ENCODE peak calls at places on chromosome 6, in eight cellular contexts. B is esophagus squamous epithelium, T is sigmoid colon, G is right lobe of liver, R is heart left ventricle, C is stomach, J is IMR-90, S is K562. Z is an unnamed sample.

GRCh38 chr6:38846844-38847243 is 131.7 kb downstream of the DNAH8 start:
- DNase-seq in J (peak; percentile 10), B (no peak), C (no peak), S (no peak), T (no peak), R (no peak), G (no peak), Z (no peak)

GRCh38 chr6:108902389-108902792 is 54.2 kb downstream of the ARMC2 start:
- DNase-seq in S (no peak), B (no peak), J (peak; percentile 52), C (no peak), R (no peak), T (no peak), G (no peak), Z (no peak)

GRCh38 chr6:89414215-89414614 is 2.1 kb upstream of the RRAGD start:
- DNase-seq in B (no peak), R (no peak), S (no peak), J (no peak), G (no peak), C (no peak), T (no peak), Z (no peak)

GRCh38 chr6:44824567-44824966 is 437.1 kb downstream of the CDC5L start:
- DNase-seq in T (no peak), C (no peak), S (no peak), B (no peak), R (no peak), J (no peak), G (no peak), Z (no peak)

GRCh38 chr6:69894578-69895347 is 28.4 kb downstream of the COL19A1 start:
- DNase-seq in S (no peak), R (no peak), C (no peak), B (no peak), J (peak; percentile 53), G (no peak), T (no peak), Z (no peak)

GRCh38 chr6:13760948-13761347 is 49.3 kb upstream of the RANBP9 start:
- DNase-seq in T (peak; percentile 60), G (no peak), J (peak; percentile 21), B (no peak), C (no peak), S (no peak), R (no peak), Z (peak; percentile 15)

GRCh38 chr6:131255434-131255833 is 120.2 kb downstream of the AKAP7 start:
- DNase-seq in B (no peak), T (no peak), C (no peak), G (no peak), J (no peak), S (no peak), R (no peak), Z (no peak)

GRCh38 chr6:6984585-6985366 is 123.0 kb upstream of the RREB1 start:
- DNase-seq in B (no peak), T (no peak), R (no peak), J (no peak), S (no peak), G (no peak), C (no peak), Z (no peak)

GRCh38 chr6:38784506-38785235 is 69.6 kb downstream of the DNAH8 start:
- DNase-seq in S (no peak), C (no peak), B (no peak), R (no peak), G (no peak), T (no peak), J (no peak), Z (no peak)

GRCh38 chr6:45398075-45398817 is 20.5 kb upstream of the SUPT3H start:
- DNase-seq in R (no peak), G (no peak), T (no peak), B (no peak), J (no peak), S (no peak), C (no peak), Z (no peak)

GRCh38 chr6:43634702-43635303 is 837 bp upstream of the MAD2L1BP start:
- DNase-seq in J (no peak), T (no peak), R (no peak), C (no peak), G (peak; percentile 12), S (no peak), B (no peak), Z (no peak)

GRCh38 chr6:119351005-119351394 is 1.4 kb upstream of the MAN1A1 start:
- DNase-seq in T (no peak), J (peak; percentile 63), S (no peak), R (no peak), B (no peak), G (no peak), C (no peak), Z (no peak)

GRCh38 chr6:159716247-159717086 is 10.8 kb upstream of the WTAP start:
- DNase-seq in B (no peak), J (peak; percentile 98), G (no peak), C (no peak), T (peak; percentile 89), S (no peak), R (peak; percentile 59), Z (peak; percentile 88)

GRCh38 chr6:49406241-49406970 is 56.6 kb downstream of the MMUT start:
- DNase-seq in R (no peak), G (no peak), S (no peak), T (no peak), C (no peak), J (no peak), B (no peak), Z (no peak)

GRCh38 chr6:2970034-2970685 is 1.2 kb downstream of the SERPINB6 start:
- DNase-seq in J (peak; percentile 40), S (peak; percentile 49), B (no peak), C (no peak), R (no peak), T (no peak), G (no peak), Z (no peak)

DNA sequence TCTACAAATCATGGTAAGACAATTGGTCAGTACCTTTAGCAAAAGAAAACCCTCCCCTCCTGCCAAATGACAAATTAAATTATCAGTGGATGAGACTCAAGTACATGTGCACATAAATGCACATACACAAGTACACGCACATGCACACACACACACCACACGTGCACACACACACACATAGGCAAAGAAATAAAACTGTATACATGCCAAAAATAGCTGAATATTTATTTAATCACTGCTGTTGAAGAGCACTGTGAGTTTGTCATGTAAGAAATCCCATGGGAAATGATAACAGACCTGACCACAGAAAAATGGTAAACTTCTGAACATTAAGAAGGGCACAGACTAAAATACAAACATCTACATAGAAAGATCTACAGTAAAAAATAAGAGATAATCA is 46.6 kb upstream of the TNFAIP3 start:
- DNase-seq in B (no peak), C (no peak), S (no peak), R (no peak), G (no peak), T (no peak), J (peak; percentile 74), Z (no peak)
- H3K4me1 ChIP-seq in B (peaks cover 7% of the 10 kb centered on the region), C (peaks cover 7% of the 10 kb centered on the region), S (peaks cover 6% of the 10 kb centered on the region), R (peaks cover 9% of the 10 kb centered on the region), G (no peaks in the 10 kb centered on the region), T (peaks cover 59% of the 10 kb centered on the region), J (peaks cover 9% of the 10 kb centered on the region), Z (no peaks in the 10 kb centered on the region)

DNA sequence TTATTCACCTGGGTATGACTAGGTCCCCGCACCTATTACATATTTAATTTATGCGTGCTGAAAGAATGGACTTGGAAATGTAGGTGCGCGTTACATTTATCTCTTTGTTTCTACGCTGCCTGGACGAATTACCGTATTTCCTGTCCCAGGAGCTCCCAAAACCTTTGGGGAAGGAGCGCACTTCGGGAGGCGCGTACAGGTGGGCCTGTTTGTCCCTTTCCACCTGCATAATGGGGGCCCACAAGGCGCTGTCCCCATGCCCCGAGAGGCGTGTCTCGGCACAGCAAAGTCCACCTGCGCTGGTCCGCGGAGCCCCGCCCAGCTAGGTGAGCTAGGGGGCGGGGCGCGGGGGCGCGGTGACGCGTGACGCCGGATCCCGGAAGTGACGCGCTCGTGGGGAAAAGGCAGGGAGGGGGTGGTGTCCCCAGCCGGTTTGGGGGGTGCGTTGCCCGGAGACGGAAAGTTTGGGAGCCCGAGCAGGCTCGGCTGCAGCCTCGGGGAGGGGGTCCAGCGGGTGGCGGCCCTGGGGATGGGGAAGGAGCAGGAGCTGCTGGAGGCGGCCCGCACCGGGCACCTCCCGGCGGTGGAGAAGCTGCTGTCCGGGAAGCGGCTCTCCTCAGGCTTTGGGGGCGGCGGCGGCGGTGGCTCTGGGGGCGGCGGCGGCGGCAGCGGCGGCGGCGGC is at the start of gene ANKS1A:
- DNase-seq in S (peak; percentile 96), J (peak; percentile 21), R (peak; percentile 84), B (peak; percentile 8), C (peak; percentile 94), G (peak; percentile 94), T (peak; percentile 92), Z (peak; percentile 70)
- TF ChIP-seq POLR2A in S (peak; percentile 75), J (no peak), R (peak; percentile 59), B (no peak), C (no peak), G (peak; percentile 71), T (peak; percentile 60), Z (peak; percentile 59)

GRCh38 chr6:167551634-167552630 is 227.0 kb downstream of the TTLL2 start:
- DNase-seq in J (no peak), S (no peak), B (no peak), G (no peak), C (no peak), T (no peak), R (peak; percentile 34), Z (no peak)

GRCh38 chr6:167549187-167549586 is 224.3 kb downstream of the TTLL2 start:
- DNase-seq in S (no peak), G (no peak), C (no peak), R (no peak), T (no peak), J (no peak), B (no peak), Z (no peak)

GRCh38 chr6:167553716-167554115 is 228.8 kb downstream of the TTLL2 start:
- DNase-seq in B (no peak), J (no peak), S (no peak), T (no peak), G (no peak), R (no peak), C (no peak), Z (no peak)

GRCh38 chr6:167552961-167553360 is 228.1 kb downstream of the TTLL2 start:
- DNase-seq in S (no peak), C (no peak), G (no peak), R (no peak), J (no peak), B (no peak), T (no peak), Z (no peak)

GRCh38 chr6:167550936-167551633 is 226.2 kb downstream of the TTLL2 start:
- DNase-seq in C (peak; percentile 86), J (no peak), S (no peak), G (no peak), R (peak; percentile 91), B (no peak), T (peak; percentile 93), Z (peak; percentile 57)
- H3K4me1 ChIP-seq in C (peaks cover 12% of the 10 kb centered on the region), J (no peaks in the 10 kb centered on the region), S (peaks cover 13% of the 10 kb centered on the region), G (no peaks in the 10 kb centered on the region), R (peaks cover 23% of the 10 kb centered on the region), B (peaks cover 13% of the 10 kb centered on the region), T (peaks cover 15% of the 10 kb centered on the region), Z (peaks cover 16% of the 10 kb centered on the region)

DNA sequence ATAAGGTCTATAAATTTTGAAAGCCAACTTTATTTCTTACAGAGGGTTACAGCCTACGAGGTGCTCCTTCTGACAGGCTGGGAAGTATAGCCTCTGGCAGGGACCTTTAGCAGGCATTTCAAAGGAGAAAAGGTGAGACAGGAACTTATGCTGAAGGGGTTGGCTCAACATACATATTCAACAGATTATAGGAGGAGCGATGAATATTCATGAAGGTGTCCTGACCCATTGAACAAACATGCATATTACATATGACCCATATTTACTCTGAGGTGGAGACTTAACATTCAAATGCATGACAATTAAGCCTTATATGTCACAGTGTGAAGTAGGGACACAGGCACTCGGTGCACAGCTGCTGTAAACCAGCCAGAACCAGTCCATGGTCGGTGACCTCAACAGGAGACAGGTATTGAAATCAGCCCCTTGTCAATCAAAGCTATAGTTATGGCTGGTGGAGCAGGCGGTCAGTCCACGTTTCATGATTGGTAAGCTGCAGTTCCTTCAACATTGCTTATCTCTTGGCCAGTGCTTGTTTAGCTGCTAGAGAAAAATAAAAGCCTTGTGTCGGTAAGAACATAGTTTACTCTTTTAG is 347.3 kb downstream of the THBS2 start:
- DNase-seq in S (no peak), R (no peak), C (peak; percentile 75), G (no peak), B (no peak), T (no peak), J (no peak), Z (no peak)
- TF ChIP-seq POLR2A in S (no peak), R (no peak), C (no peak), G (no peak), B (no peak), T (no peak), J (no peak), Z (no peak)